ENCODE peak calls at places on chromosome 13, in four cellular contexts. M, D, Z and I are unnamed samples.

GRCh38 chr13:45702869-45703391 is 810 bp downstream of the CBY2 start:
- DNase-seq in M (no peak), D (no peak), Z (no peak), I (no peak)

GRCh38 chr13:36973621-36974268 is 25.4 kb downstream of the ALG5 start:
- DNase-seq in M (no peak), D (no peak), Z (no peak), I (no peak)

GRCh38 chr13:59356607-59357006 is 807.1 kb downstream of the DIAPH3 start:
- DNase-seq in M (no peak), D (no peak), Z (peak; percentile 16), I (no peak)

GRCh38 chr13:91346848-91347211 is 657 bp upstream of the MIR17HG start:
- DNase-seq in M (peak; percentile 30), D (peak; percentile 73), Z (peak; percentile 43), I (no peak)

GRCh38 chr13:21118180-21118579 is 56.8 kb upstream of the LATS2 start:
- DNase-seq in M (no peak), Z (no peak), D (no peak), I (no peak)

GRCh38 chr13:112815871-112816270 is 126.0 kb downstream of the ATP11A start:
- DNase-seq in M (no peak), Z (no peak), D (no peak), I (no peak)

GRCh38 chr13:55577847-55578210 is 1562.9 kb upstream of the PRR20A start:
- DNase-seq in D (no peak), M (no peak), Z (no peak), I (no peak)

GRCh38 chr13:46614582-46614981 is 61.6 kb downstream of the LRCH1 start:
- DNase-seq in Z (no peak), D (no peak), M (no peak), I (no peak)

GRCh38 chr13:113548171-113548641 is 36.3 kb upstream of the TFDP1 start:
- DNase-seq in D (no peak), M (peak; percentile 29), Z (no peak), I (no peak)

GRCh38 chr13:105037064-105037463 is 1498.4 kb downstream of the EFNB2 start:
- DNase-seq in M (no peak), Z (no peak), D (no peak), I (no peak)

GRCh38 chr13:79387853-79388252 is 18.2 kb downstream of the RBM26 start:
- DNase-seq in Z (no peak), M (no peak), D (no peak), I (no peak)

GRCh38 chr13:46603165-46603603 is 50.2 kb downstream of the LRCH1 start:
- DNase-seq in Z (no peak), M (no peak), D (no peak), I (no peak)